ENCODE peak calls at places on chromosomes 12 and 14, in five cellular contexts. X, F, J, H and Y are unnamed samples.

GRCh38 chr12:80776706-80777105 is 60.0 kb downstream of the MYF5 start:
- DNase-seq in X (no peak), F (no peak), J (no peak), H (no peak), Y (no peak)

GRCh38 chr14:69366069-69366468 is 32.0 kb downstream of the ERH start:
- DNase-seq in X (no peak), F (no peak), J (no peak), H (no peak), Y (no peak)

GRCh38 chr12:38930994-38931393 is 25.6 kb upstream of the CPNE8 start:
- DNase-seq in X (no peak), F (no peak), J (no peak), H (no peak), Y (no peak)

GRCh38 chr14:51738754-51739153 is 87.0 kb downstream of the FRMD6 start:
- DNase-seq in X (no peak), F (no peak), J (no peak), H (no peak), Y (no peak)

GRCh38 chr12:211142-211465 is 2.9 kb downstream of the SLC6A12 start:
- DNase-seq in X (no peak), F (no peak), J (no peak), H (no peak), Y (no peak)

GRCh38 chr14:104361101-104361591 is 218.4 kb upstream of the C14orf180 start:
- DNase-seq in X (no peak), F (no peak), J (no peak), H (no peak), Y (no peak)

GRCh38 chr14:93543766-93544165 is 113.0 kb downstream of the UNC79 start:
- DNase-seq in X (no peak), F (no peak), J (no peak), H (no peak), Y (no peak)

GRCh38 chr12:591167-591570 is 72.1 kb downstream of the NINJ2 start:
- DNase-seq in X (no peak), F (no peak), J (no peak), H (peak), Y (no peak)

GRCh38 chr12:53844989-53845836 is 93.4 kb upstream of the HOXC13 start:
- DNase-seq in X (no peak), F (peak), J (no peak), H (no peak), Y (no peak)

GRCh38 chr12:64656429-64656828 is 46.1 kb downstream of the RASSF3 start:
- DNase-seq in X (no peak), F (no peak), J (no peak), H (no peak), Y (no peak)

GRCh38 chr12:10331642-10332239 is 24.1 kb downstream of the KLRD1 start:
- DNase-seq in X (no peak), F (peak), J (no peak), H (no peak), Y (no peak)

GRCh38 chr12:48816148-48816854 is 2.0 kb upstream of the CACNB3 start:
- DNase-seq in X (no peak), F (no peak), J (no peak), H (no peak), Y (no peak)

GRCh38 chr12:26361964-26362363 is 166.6 kb downstream of the SSPN start:
- DNase-seq in X (no peak), F (no peak), J (no peak), H (no peak), Y (no peak)

GRCh38 chr14:79861111-79861510 is 350.2 kb downstream of the DIO2 start:
- DNase-seq in X (no peak), F (no peak), J (no peak), H (no peak), Y (no peak)

GRCh38 chr12:42976620-42977019 is 387.1 kb upstream of the PRICKLE1 start:
- DNase-seq in X (no peak), F (no peak), J (no peak), H (no peak), Y (no peak)

GRCh38 chr12:106078358-106079025 is 60.3 kb downstream of the NUAK1 start:
- DNase-seq in X (no peak), F (peak), J (peak), H (peak), Y (peak)

GRCh38 chr12:89081709-89082108 is 270.6 kb downstream of the DUSP6 start:
- DNase-seq in X (no peak), F (no peak), J (no peak), H (no peak), Y (no peak)

GRCh38 chr12:51636581-51636980 is 45.5 kb downstream of the SCN8A start:
- DNase-seq in X (no peak), F (peak), J (no peak), H (no peak), Y (no peak)

GRCh38 chr14:105411017-105411941 is 8.3 kb upstream of the MTA1 start:
- DNase-seq in X (no peak), F (peak), J (no peak), H (peak), Y (no peak)

GRCh38 chr14:57692671-57693070 is 173.2 kb downstream of the SLC35F4 start:
- DNase-seq in X (no peak), F (peak), J (no peak), H (no peak), Y (no peak)

GRCh38 chr12:132357623-132358186 is 28.3 kb upstream of the GALNT9 start:
- DNase-seq in X (no peak), F (no peak), J (no peak), H (peak), Y (no peak)

GRCh38 chr12:16530268-16530865 is 75.6 kb downstream of the LMO3 start:
- DNase-seq in X (no peak), F (no peak), J (no peak), H (no peak), Y (no peak)

GRCh38 chr12:32178341-32179010 is 71.8 kb downstream of the BICD1 start:
- DNase-seq in X (no peak), F (no peak), J (no peak), H (no peak), Y (no peak)

GRCh38 chr12:32176606-32177005 is 70.0 kb downstream of the BICD1 start:
- DNase-seq in X (no peak), F (no peak), J (no peak), H (no peak), Y (no peak)

GRCh38 chr12:32183646-32184045 is 77.0 kb downstream of the BICD1 start:
- DNase-seq in X (no peak), F (no peak), J (no peak), H (no peak), Y (no peak)

GRCh38 chr12:32179011-32179395 is 72.4 kb downstream of the BICD1 start:
- DNase-seq in X (no peak), F (no peak), J (no peak), H (no peak), Y (no peak)

GRCh38 chr12:32181498-32182175 is 75.0 kb downstream of the BICD1 start:
- DNase-seq in X (no peak), F (no peak), J (no peak), H (no peak), Y (no peak)
- H3K27ac ChIP-seq in X (no peak), F (no peak), J (no peak), H (no peak), Y (no peak)

DNA sequence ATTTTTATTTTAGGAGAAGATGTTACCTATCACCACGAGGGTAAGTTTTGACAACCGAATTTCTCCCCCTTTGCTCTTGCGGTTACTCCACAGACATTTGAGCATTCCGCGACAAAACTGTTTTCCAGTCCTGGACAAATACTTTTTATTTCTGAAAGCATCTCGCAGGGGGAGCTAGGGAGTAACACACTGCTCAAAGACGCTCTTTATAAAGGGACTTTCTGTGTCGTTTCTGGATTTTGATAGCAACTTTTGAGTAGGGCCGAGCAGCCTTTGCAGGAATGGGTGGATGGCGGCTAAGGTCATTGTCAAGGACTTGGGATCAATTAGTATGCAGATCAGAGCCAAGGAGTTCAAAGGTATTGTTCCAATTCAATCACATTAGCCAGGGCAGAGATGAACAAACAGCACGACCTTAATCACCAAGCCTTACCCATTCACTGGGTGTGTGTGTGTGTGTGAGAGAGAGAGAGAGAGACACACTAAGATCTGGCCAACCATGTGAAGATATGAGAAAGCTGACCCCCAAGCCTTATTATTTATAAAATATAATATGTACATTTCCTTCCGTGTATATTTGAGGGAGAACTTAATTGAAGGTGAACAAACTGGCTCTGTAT is 613.6 kb downstream of the VRK1 start:
- DNase-seq in X (no peak), F (no peak), J (no peak), H (no peak), Y (no peak)
- TF ChIP-seq CTCF in X (no peak), F (no peak), J (no peak), H (no peak), Y (no peak)

GRCh38 chr12:122896662-122897061 is 738 bp upstream of the VPS37B start:
- DNase-seq in X (no peak), F (no peak), J (no peak), H (no peak), Y (peak)
- H3K27ac ChIP-seq in X (peak), F (peak), J (peak), H (peak), Y (no peak)

GRCh38 chr14:56092761-56093160 is 25.4 kb upstream of the PELI2 start:
- DNase-seq in X (no peak), F (no peak), J (no peak), H (no peak), Y (no peak)
- TF ChIP-seq CTCF in X (no peak), F (no peak), J (no peak), H (no peak), Y (no peak)

GRCh38 chr14:85474431-85474830 is 55.5 kb upstream of the FLRT2 start:
- DNase-seq in X (no peak), F (no peak), J (no peak), H (no peak), Y (no peak)
- H3K27ac ChIP-seq in X (no peak), F (no peak), J (no peak), H (no peak), Y (no peak)

DNA sequence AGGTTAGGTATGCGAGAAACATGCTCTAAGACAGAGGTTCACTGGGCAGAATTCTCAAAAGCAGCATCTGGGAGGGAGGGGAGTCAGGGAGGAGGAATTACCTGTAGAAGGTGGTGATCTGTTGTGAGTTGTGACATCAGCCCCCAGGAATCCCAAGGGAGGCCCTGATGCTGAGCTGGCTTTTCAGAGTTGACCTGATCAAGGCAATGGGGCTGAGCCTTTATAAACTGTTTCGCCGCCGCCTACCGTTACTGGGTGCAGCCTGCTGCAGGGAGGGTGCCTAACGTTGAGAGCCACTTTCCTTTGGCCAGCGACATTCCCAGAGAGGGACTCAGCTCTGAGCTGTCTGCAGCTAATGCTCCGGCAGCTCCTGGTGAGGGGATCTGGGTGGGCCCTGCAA is 257.9 kb upstream of the TMEM132C start:
- DNase-seq in X (no peak), F (no peak), J (no peak), H (no peak), Y (no peak)
- TF ChIP-seq CTCF in X (no peak), F (no peak), J (no peak), H (no peak), Y (no peak)